ENCODE peak calls at places on chromosome 20, in six cellular contexts. H is GM20000; Z is KG1; A is CD4-positive, alpha-beta T cell; V is NCI-H2081; T is HT1080. J is an unnamed sample.

GRCh38 chr20:40651121-40651520 is 37.9 kb downstream of the MAFB start:
- DNase-seq in A (no peak), H (no peak), Z (no peak), T (no peak), V (no peak), J (no peak)

GRCh38 chr20:12968472-12968871 is 40.3 kb upstream of the SPTLC3 start:
- DNase-seq in Z (no peak), V (no peak), A (no peak), H (no peak), T (no peak), J (no peak)

GRCh38 chr20:50456452-50457324 is 53.5 kb upstream of the PTPN1 start:
- DNase-seq in V (no peak), H (no peak), A (no peak), T (no peak), Z (no peak), J (peak)

GRCh38 chr20:52965380-52965779 is 6.8 kb upstream of the TSHZ2 start:
- DNase-seq in T (no peak), V (no peak), Z (no peak), H (no peak), A (no peak), J (no peak)

GRCh38 chr20:47392015-47392720 is 35.7 kb upstream of the ZMYND8 start:
- DNase-seq in Z (no peak), T (peak), A (no peak), H (peak), V (no peak), J (peak)

GRCh38 chr20:51759769-51760510 is 8.2 kb downstream of the ATP9A start:
- DNase-seq in Z (no peak), V (no peak), H (no peak), A (no peak), T (no peak), J (no peak)

GRCh38 chr20:50618537-50618936 is 72.8 kb downstream of the RIPOR3 start:
- DNase-seq in H (no peak), Z (no peak), V (no peak), T (no peak), A (no peak), J (no peak)

GRCh38 chr20:43542674-43543073 is 16.2 kb upstream of the SGK2 start:
- DNase-seq in A (no peak), Z (no peak), T (no peak), H (no peak), V (no peak), J (no peak)

GRCh38 chr20:14178952-14179351 is 158.5 kb downstream of the FLRT3 start:
- DNase-seq in H (no peak), T (no peak), Z (no peak), A (no peak), V (no peak), J (no peak)

GRCh38 chr20:5827098-5827853 is 77.1 kb downstream of the SHLD1 start:
- DNase-seq in Z (no peak), V (no peak), A (no peak), T (no peak), H (no peak), J (no peak)

GRCh38 chr20:18524646-18525045 is 16.9 kb downstream of the SEC23B start:
- DNase-seq in H (no peak), Z (no peak), A (no peak), T (peak), V (no peak), J (no peak)

GRCh38 chr20:36462440-36463211 is 78.7 kb upstream of the MYL9 start:
- DNase-seq in T (peak), V (no peak), Z (no peak), H (no peak), A (no peak), J (peak)

GRCh38 chr20:53842301-53843099 is 227.9 kb downstream of the BCAS1 start:
- DNase-seq in Z (no peak), V (no peak), T (no peak), H (no peak), A (no peak), J (no peak)

GRCh38 chr20:41393705-41394066 is 27.1 kb upstream of the EMILIN3 start:
- DNase-seq in T (no peak), H (no peak), A (no peak), Z (no peak), V (no peak), J (no peak)

GRCh38 chr20:58553841-58554240 is 38.6 kb upstream of the APCDD1L start:
- DNase-seq in T (no peak), V (no peak), Z (no peak), A (no peak), H (no peak), J (no peak)

GRCh38 chr20:53652090-53652858 is 58.6 kb upstream of the ZNF217 start:
- DNase-seq in A (no peak), Z (peak), V (peak), T (no peak), H (peak), J (no peak)

GRCh38 chr20:37615507-37616425 is 78.1 kb upstream of the CTNNBL1 start:
- DNase-seq in V (peak), Z (no peak), T (peak), A (peak), H (peak), J (peak)

GRCh38 chr20:38939686-38940085 is 13.5 kb downstream of the FAM83D start:
- DNase-seq in Z (no peak), T (no peak), A (no peak), V (no peak), H (no peak), J (no peak)